ENCODE peak calls at places on chromosome 22, in seven cellular contexts. B is A549; P is left ventricle myocardium inferior; H is cardiac muscle cell; C is PC-9; W is hepatocyte; R is CD8-positive, alpha-beta memory T cell. Y is an unnamed sample.

GRCh38 chr22:18156878-18157713 is 7.1 kb downstream of the USP18 start:
- DNase-seq in R (no peak), P (peak), B (peak), C (no peak), H (peak), W (peak), Y (peak)

GRCh38 chr22:46576556-46577351 is 39.3 kb upstream of the CELSR1 start:
- DNase-seq in H (peak), W (peak), P (peak), B (peak), C (no peak), R (peak), Y (peak)

GRCh38 chr22:42819412-42820069 is 37.5 kb downstream of the ARFGAP3 start:
- DNase-seq in B (no peak), C (no peak), W (no peak), H (no peak), P (no peak), R (no peak), Y (no peak)

GRCh38 chr22:28442951-28443876 is 236.4 kb downstream of the TTC28 start:
- DNase-seq in W (peak), P (peak), B (no peak), H (peak), C (no peak), R (peak), Y (peak)

GRCh38 chr22:30221121-30221992 is 25.2 kb downstream of the LIF start:
- DNase-seq in B (no peak), C (no peak), H (no peak), P (no peak), R (peak), W (no peak), Y (no peak)

GRCh38 chr22:45884201-45885067 is 92.5 kb downstream of the WNT7B start:
- DNase-seq in W (no peak), H (no peak), P (peak), R (no peak), B (no peak), C (no peak), Y (no peak)

GRCh38 chr22:23383491-23384450 is 196.3 kb downstream of the IGLL1 start:
- DNase-seq in W (peak), C (no peak), R (no peak), H (peak), P (no peak), B (no peak), Y (peak)

GRCh38 chr22:37640591-37641250 is 1.3 kb downstream of the SH3BP1 start:
- DNase-seq in B (no peak), W (no peak), C (no peak), P (no peak), H (no peak), R (peak), Y (peak)

GRCh38 chr22:18931905-18932652 is 4.0 kb downstream of the PRODH start:
- DNase-seq in R (no peak), C (no peak), W (no peak), B (no peak), P (no peak), H (no peak), Y (no peak)

GRCh38 chr22:25027552-25027951 is 75.0 kb downstream of the KIAA1671 start:
- DNase-seq in H (peak), C (no peak), B (no peak), R (no peak), W (peak), P (no peak), Y (no peak)

GRCh38 chr22:38083931-38084631 is at the start of gene SLC16A8:
- DNase-seq in R (no peak), P (no peak), H (no peak), W (no peak), C (no peak), B (no peak), Y (peak)

GRCh38 chr22:27245056-27245455 is 556.5 kb downstream of the MN1 start:
- DNase-seq in R (no peak), W (no peak), B (no peak), H (peak), C (no peak), P (no peak), Y (no peak)

GRCh38 chr22:31734512-31734911 is 15.4 kb downstream of the PRR14L start:
- DNase-seq in W (no peak), P (no peak), C (peak), B (no peak), H (no peak), R (no peak), Y (no peak)

GRCh38 chr22:44269117-44269498 is 43.6 kb downstream of the SHISAL1 start:
- DNase-seq in C (no peak), P (no peak), R (no peak), W (no peak), H (no peak), B (no peak), Y (no peak)

GRCh38 chr22:33496112-33496511 is 424.2 kb downstream of the LARGE1 start:
- DNase-seq in P (no peak), B (no peak), R (no peak), W (no peak), C (no peak), H (no peak), Y (no peak)

GRCh38 chr22:27986937-27987336 is 67.9 kb upstream of the PITPNB start:
- DNase-seq in W (no peak), C (no peak), H (no peak), P (no peak), B (no peak), R (no peak), Y (no peak)

GRCh38 chr22:43749473-43749872 is 62.6 kb downstream of the EFCAB6 start:
- DNase-seq in P (no peak), C (no peak), H (no peak), R (no peak), W (no peak), B (no peak), Y (no peak)

GRCh38 chr22:30457964-30458363 is 13.9 kb downstream of the SEC14L3 start:
- DNase-seq in W (no peak), P (no peak), C (no peak), H (no peak), R (no peak), B (no peak), Y (peak)

GRCh38 chr22:27801616-27802388 is at the start of gene MN1:
- DNase-seq in C (peak), P (peak), R (peak), B (peak), W (peak), H (peak), Y (peak)

GRCh38 chr22:46362221-46362933 is 26.9 kb downstream of the TRMU start:
- DNase-seq in H (no peak), W (no peak), P (no peak), R (no peak), C (no peak), B (no peak), Y (peak)

GRCh38 chr22:24146791-24147353 is 34.4 kb upstream of the SUSD2 start:
- DNase-seq in R (no peak), H (peak), P (peak), W (peak), B (no peak), C (no peak), Y (no peak)

GRCh38 chr22:17738386-17739128 is 35.7 kb downstream of the BID start:
- DNase-seq in H (no peak), B (no peak), C (no peak), W (no peak), P (no peak), R (no peak), Y (no peak)

GRCh38 chr22:42842658-42843370 is 14.3 kb downstream of the ARFGAP3 start:
- DNase-seq in H (no peak), W (no peak), P (no peak), B (no peak), R (no peak), C (no peak), Y (no peak)

GRCh38 chr22:27654536-27655445 is 146.8 kb downstream of the MN1 start:
- DNase-seq in P (no peak), B (no peak), H (no peak), R (no peak), W (peak), C (no peak), Y (no peak)

GRCh38 chr22:30922151-30922611 is 46.4 kb downstream of the MORC2 start:
- DNase-seq in R (peak), W (no peak), B (no peak), H (no peak), P (peak), C (no peak), Y (peak)

GRCh38 chr22:34975721-34976120 is 90.2 kb upstream of the ISX start:
- DNase-seq in B (no peak), H (no peak), W (no peak), C (no peak), P (no peak), R (no peak), Y (no peak)

GRCh38 chr22:27880778-27881394 is 38.2 kb downstream of the PITPNB start:
- DNase-seq in P (no peak), H (peak), B (peak), R (peak), C (peak), W (peak), Y (no peak)

GRCh38 chr22:33680632-33681031 is 239.6 kb downstream of the LARGE1 start:
- DNase-seq in C (no peak), H (no peak), W (no peak), R (no peak), P (no peak), B (no peak), Y (no peak)

DNA sequence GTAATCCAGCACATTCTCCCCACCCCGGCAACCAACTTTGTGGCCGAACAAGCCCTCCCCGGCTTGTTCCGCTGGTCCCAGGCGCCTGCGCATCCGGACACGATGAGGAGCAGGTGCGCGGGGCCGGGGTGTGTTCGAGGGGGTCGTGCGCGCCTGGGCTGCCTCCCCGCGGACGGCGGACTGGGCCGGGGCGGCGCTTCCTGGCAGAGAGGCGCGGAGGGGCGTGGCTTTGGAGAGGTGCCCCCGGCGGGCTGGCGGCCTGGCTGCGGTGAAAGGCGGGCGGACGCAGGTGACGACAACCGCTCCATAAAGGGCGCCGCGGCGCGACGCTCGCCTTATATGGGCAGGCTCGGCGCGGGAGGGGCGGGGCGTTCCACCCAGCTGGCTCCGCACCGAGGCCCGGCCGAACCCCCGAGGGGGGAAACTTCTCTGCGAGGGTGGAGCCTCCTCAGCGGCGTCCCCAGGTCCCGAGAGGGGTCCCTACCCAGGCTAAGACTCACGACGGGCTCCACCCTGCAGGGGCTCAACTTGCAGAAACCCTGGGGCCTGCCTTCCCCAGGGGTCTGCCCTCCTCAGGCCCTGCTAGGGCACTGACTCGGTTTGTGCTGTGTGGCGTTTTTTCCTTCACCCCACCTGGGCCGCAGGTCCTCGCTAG is 26.4 kb downstream of the TXN2 start:
- DNase-seq in H (peak), B (peak), C (peak), W (peak), P (peak), R (peak), Y (peak)
- H3K27ac ChIP-seq in H (peak), B (peak), C (peak), W (peak), P (peak), R (peak), Y (peak)

GRCh38 chr22:20802452-20802851 is 28.5 kb downstream of the SERPIND1 start:
- DNase-seq in W (no peak), H (no peak), C (no peak), P (no peak), R (no peak), B (no peak), Y (no peak)

GRCh38 chr22:20796731-20797130 is 22.8 kb downstream of the SERPIND1 start:
- DNase-seq in B (no peak), P (no peak), C (no peak), H (no peak), R (no peak), W (no peak), Y (no peak)

GRCh38 chr22:20799449-20799848 is 25.5 kb downstream of the SERPIND1 start:
- DNase-seq in H (no peak), B (no peak), C (peak), R (no peak), P (no peak), W (no peak), Y (no peak)

GRCh38 chr22:20798218-20798617 is 24.3 kb downstream of the SERPIND1 start:
- DNase-seq in P (no peak), B (no peak), C (no peak), H (no peak), R (no peak), W (no peak), Y (no peak)

GRCh38 chr22:20798974-20799373 is 25.1 kb downstream of the SERPIND1 start:
- DNase-seq in R (no peak), H (no peak), C (no peak), P (no peak), B (no peak), W (no peak), Y (no peak)
- H3K27ac ChIP-seq in R (no peak), H (no peak), C (peak), P (no peak), B (no peak), W (no peak), Y (no peak)

DNA sequence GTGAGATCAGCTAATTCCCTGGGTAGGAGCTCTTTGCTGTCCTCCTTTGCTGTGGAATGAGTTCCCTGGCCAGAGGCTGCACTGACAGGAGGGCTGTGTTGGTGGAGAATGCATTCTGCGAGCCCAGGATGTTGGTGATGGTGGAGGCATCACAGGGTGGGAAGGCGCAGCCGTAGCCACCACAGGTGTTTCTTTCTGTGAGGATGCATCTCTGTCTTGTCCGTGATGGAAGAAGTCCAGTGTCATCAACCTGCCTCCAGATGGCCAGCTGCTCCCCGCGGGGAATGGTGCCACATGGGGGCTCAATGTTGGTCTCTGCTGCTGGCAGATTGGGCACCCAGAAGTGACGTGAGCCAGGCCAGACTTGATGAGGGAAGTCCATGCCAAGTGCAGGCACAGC is 972.1 kb downstream of the TBC1D22A start:
- DNase-seq in B (no peak), C (no peak), P (no peak), R (no peak), W (no peak), H (no peak), Y (no peak)
- H3K27ac ChIP-seq in B (no peak), C (no peak), P (no peak), R (no peak), W (no peak), H (no peak), Y (no peak)

DNA sequence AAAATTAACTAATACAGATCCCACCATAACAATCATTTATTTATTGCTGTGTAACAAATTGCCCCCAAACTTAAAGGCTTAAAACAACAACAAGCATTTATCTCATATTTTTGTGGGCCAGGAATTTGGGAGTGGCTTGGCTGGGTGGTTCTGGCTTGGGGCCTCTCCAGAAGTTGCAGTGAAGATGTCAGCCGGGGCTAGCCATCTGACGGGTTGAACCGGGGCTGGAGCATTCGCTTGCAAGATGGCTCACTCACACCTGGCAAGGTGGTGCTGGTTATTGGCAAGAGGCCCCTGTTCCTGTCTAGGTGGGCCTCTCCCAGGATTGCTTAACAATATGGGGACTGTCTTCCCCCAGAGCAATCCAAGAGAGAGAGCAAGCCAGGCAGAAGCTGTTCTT is 29.4 kb downstream of the ACO2 start:
- DNase-seq in P (no peak), R (no peak), W (no peak), H (no peak), B (no peak), C (no peak), Y (no peak)
- H3K27ac ChIP-seq in P (peak), R (no peak), W (peak), H (peak), B (no peak), C (no peak), Y (no peak)